ENCODE peak calls at places on chromosomes 16 and 17, in six cellular contexts. Z is IMR-90, W is H1, D is mesenchymal stem cell, B is trophoblast cell, M is mesendoderm. U is an unnamed sample. For H3K79me1, the result is how much of the 10 kb centered on the place peaks cover.

GRCh38 chr16:22397459-22397858 is 23.0 kb upstream of the CDR2 start:
- DNase-seq in W (no peak), Z (peak), B (peak), D (peak), M (no peak), U (no peak)

GRCh38 chr16:19872179-19872863 is 12.3 kb downstream of the GPRC5B start:
- DNase-seq in M (no peak), D (no peak), W (no peak), Z (no peak), B (no peak), U (no peak)

GRCh38 chr17:17129466-17129865 is 76.7 kb downstream of the PLD6 start:
- DNase-seq in W (no peak), Z (no peak), M (no peak), B (no peak), D (no peak), U (no peak)

GRCh38 chr17:18981642-18982424 is 22.7 kb downstream of the FAM83G start:
- DNase-seq in W (no peak), Z (peak), M (peak), D (peak), B (peak), U (no peak)

GRCh38 chr16:55051571-55051970 is 120.9 kb downstream of the IRX5 start:
- DNase-seq in D (no peak), B (no peak), W (no peak), Z (no peak), M (no peak), U (no peak)

GRCh38 chr17:35890774-35891155 is 10.6 kb upstream of the CCL5 start:
- DNase-seq in D (no peak), Z (no peak), M (peak), B (no peak), W (no peak), U (no peak)

GRCh38 chr16:11254913-11255736 is 879 bp downstream of the SOCS1 start:
- DNase-seq in W (no peak), Z (peak), M (no peak), D (peak), B (peak), U (peak)

GRCh38 chr17:28864991-28865849 is 10.4 kb downstream of the ERAL1 start:
- DNase-seq in D (no peak), Z (no peak), B (peak), W (no peak), M (peak), U (no peak)

GRCh38 chr16:10752843-10753523 is 9.3 kb downstream of the NUBP1 start:
- DNase-seq in Z (no peak), D (no peak), M (no peak), B (peak), W (no peak), U (no peak)

GRCh38 chr17:7930841-7931631 is 710 bp downstream of the TRAPPC1 start:
- DNase-seq in W (no peak), Z (no peak), M (no peak), D (no peak), B (no peak), U (no peak)

GRCh38 chr16:49576941-49577340 is 203.3 kb downstream of the C16orf78 start:
- DNase-seq in B (no peak), D (no peak), W (no peak), M (no peak), Z (no peak), U (no peak)

GRCh38 chr16:23847938-23848337 is 12.2 kb downstream of the PRKCB start:
- DNase-seq in M (no peak), B (no peak), Z (no peak), W (no peak), D (no peak), U (no peak)

GRCh38 chr17:28327709-28328108 is 7.6 kb downstream of the IFT20 start:
- DNase-seq in Z (peak), B (peak), M (no peak), W (no peak), D (peak), U (no peak)

GRCh38 chr16:3508736-3509135 is 7.9 kb downstream of the CLUAP1 start:
- DNase-seq in B (no peak), Z (no peak), D (no peak), W (no peak), M (no peak), U (no peak)

GRCh38 chr16:58658796-58659211 is 25.8 kb downstream of the SLC38A7 start:
- DNase-seq in M (no peak), D (no peak), W (no peak), B (no peak), Z (peak), U (no peak)

GRCh38 chr17:69117855-69118758 is 23.6 kb downstream of the ABCA6 start:
- DNase-seq in Z (no peak), M (no peak), W (no peak), D (no peak), B (no peak), U (no peak)

GRCh38 chr17:80766290-80766689 is 221.7 kb downstream of the RPTOR start:
- DNase-seq in B (no peak), Z (no peak), D (no peak), M (peak), W (no peak), U (no peak)

GRCh38 chr17:1617620-1618174 is 10.9 kb downstream of the SLC43A2 start:
- DNase-seq in M (peak), Z (peak), W (no peak), B (peak), D (peak), U (no peak)

GRCh38 chr17:30961213-30962188 is 9.3 kb upstream of the RNF135 start:
- DNase-seq in B (no peak), M (no peak), D (no peak), W (no peak), Z (peak), U (no peak)

GRCh38 chr17:39813631-39814030 is 50.5 kb downstream of the IKZF3 start:
- DNase-seq in M (no peak), D (no peak), W (no peak), Z (no peak), B (peak), U (no peak)

GRCh38 chr17:2560658-2561057 is 32.8 kb upstream of the PAFAH1B1 start:
- DNase-seq in Z (no peak), D (no peak), W (no peak), M (no peak), B (peak), U (no peak)

GRCh38 chr16:56424791-56425438 is 430 bp downstream of the AMFR start:
- DNase-seq in B (no peak), W (no peak), M (peak), Z (no peak), D (peak), U (peak)

GRCh38 chr17:41717408-41718286 is 5.5 kb downstream of the GAST start:
- DNase-seq in M (no peak), B (peak), W (no peak), D (peak), Z (peak), U (no peak)

GRCh38 chr17:68378202-68379149 is 78.8 kb downstream of the WIPI1 start:
- DNase-seq in B (peak), M (peak), Z (peak), D (peak), W (no peak), U (no peak)

GRCh38 chr16:88432174-88432573 is 20.9 kb upstream of the ZFPM1 start:
- DNase-seq in W (no peak), Z (no peak), M (no peak), B (no peak), D (no peak), U (no peak)

GRCh38 chr16:88429387-88430184 is 23.5 kb upstream of the ZFPM1 start:
- DNase-seq in D (no peak), B (no peak), Z (no peak), W (no peak), M (no peak), U (no peak)

GRCh38 chr16:88431651-88432050 is 21.4 kb upstream of the ZFPM1 start:
- DNase-seq in D (no peak), B (no peak), Z (no peak), W (no peak), M (no peak), U (no peak)

GRCh38 chr16:88430185-88430523 is 22.9 kb upstream of the ZFPM1 start:
- DNase-seq in D (no peak), B (no peak), W (no peak), M (no peak), Z (no peak), U (no peak)

DNA sequence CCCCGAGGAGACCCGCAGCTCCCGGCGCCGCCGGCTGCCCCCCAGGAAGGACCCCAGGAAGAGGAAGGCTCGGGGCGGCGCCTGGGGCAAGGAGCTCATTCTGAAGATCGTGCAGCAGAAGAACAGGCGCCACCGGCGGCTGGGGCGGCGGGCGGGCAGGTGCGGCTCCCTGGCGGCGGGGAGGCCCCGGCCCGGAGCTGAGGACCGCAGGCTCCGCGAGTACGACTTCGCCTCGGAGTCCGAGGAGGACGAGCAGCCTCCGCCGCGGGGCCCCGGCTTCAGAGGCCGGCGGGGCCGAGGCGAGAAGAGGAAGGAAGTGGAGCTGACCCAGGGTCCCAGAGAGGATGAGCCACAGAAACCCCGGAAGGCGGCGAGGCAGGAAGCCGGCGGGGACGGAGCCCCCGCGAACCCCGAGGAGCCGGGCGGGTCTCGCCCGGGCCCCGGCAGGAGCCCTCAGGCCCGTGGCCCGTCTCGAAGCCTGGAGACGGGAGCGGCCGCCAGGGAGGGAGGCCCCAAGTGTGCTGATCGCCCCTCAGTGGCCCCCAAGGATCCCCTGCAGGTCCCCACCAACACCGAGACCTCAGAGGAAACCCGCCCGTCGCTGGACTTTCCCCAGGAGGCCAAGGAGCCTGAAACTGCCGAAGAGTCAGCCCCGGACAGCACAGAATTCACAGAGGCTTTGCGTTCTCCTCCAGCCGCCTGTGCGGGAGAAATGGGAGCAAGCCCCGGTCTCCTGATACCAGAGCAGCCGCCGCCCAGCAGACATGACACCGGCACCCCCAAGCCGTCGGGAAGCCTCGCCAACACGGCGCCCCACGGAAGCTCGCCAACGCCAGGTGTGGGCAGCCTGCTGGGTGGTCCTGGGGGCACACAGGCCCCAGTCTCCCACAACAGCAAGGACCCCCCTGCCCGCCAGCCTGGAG is 22.3 kb upstream of the ZFPM1 start:
- DNase-seq in B (no peak), M (no peak), D (no peak), W (no peak), Z (no peak), U (no peak)
- H3K4me3 ChIP-seq in B (no peak), M (no peak), D (no peak), W (no peak), Z (no peak), U (peak)

GRCh38 chr16:26667271-26667703 is 399.4 kb upstream of the C16orf82 start:
- DNase-seq in W (no peak), Z (no peak), D (no peak), B (no peak), M (peak), U (peak)
- H3K79me1 ChIP-seq in W (under half), Z (under half), D (under half), B (under half), M (under half), U (under half)

GRCh38 chr17:48624544-48625501 is 1.3 kb downstream of the HOXB9 start:
- DNase-seq in M (peak), W (no peak), B (no peak), D (peak), Z (no peak), U (no peak)

GRCh38 chr17:48624118-48624517 is 2.0 kb downstream of the HOXB9 start:
- DNase-seq in B (no peak), D (no peak), W (no peak), Z (no peak), M (no peak), U (no peak)

GRCh38 chr17:48626202-48626469 is at the start of gene HOXB9:
- DNase-seq in Z (peak), M (no peak), B (no peak), W (no peak), D (no peak), U (no peak)

GRCh38 chr17:48626470-48627241 is 498 bp upstream of the HOXB9 start:
- DNase-seq in W (no peak), M (no peak), D (peak), B (no peak), Z (peak), U (no peak)

DNA sequence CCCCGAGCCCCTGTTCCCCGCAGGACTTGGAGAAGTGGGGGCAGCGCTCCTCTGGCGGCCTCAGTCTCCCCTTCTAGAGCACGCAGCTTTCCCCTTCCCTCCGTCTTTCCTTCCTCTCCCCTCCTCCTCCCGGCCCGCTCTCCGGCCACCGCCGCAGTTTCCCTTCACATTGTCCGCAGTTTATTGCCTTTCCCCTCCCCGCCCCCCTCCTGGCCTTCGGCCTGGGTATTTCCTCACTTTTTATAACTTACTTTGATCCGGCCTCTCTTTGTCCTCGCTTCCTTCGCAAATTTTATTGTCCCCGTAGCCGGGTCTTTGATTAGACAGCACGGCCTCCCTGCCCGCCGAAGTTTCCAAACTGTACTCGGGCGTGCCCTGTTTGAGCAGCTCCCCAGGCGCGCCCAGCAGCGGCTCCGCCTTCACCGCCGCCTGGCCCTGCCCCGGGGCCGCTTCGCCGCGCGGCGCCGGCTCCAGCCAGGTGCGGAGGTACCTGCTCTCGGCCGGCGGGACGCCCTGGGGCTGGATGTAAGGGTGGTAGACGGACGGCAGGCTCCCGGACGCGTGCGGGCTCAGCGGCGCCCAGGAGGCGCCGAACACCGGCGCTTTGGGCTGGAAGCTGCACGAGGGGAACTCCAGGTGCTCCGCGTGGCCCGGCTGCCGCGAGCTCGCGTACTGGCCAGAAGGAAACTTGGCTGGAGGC is 506 bp downstream of the HOXB9 start:
- DNase-seq in B (peak), D (peak), W (no peak), M (peak), Z (no peak), U (no peak)
- H3K27ac ChIP-seq in B (no peak), D (no peak), W (no peak), M (no peak), Z (no peak), U (no peak)

DNA sequence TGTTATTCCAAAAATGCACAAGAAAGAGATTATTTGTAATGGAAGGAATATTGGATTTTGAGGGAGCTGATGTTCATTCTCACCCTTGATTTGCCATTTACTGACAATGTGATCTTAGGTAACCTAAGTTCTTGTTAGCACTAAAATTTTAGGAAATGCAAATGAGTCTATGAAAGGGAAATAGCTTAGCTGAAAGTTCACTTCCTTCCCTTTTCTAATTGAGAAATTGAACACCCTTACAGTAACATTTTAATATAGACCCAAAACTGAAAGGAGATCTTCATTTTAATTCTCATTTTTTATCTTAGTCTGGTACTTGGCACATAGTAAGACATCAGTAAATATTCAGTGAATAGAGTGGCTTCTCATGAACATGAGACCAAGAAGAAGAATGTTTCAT is 10.9 kb upstream of the WSB1 start:
- DNase-seq in D (no peak), Z (no peak), M (no peak), W (no peak), B (no peak), U (no peak)
- H3K4me3 ChIP-seq in D (no peak), Z (no peak), M (no peak), W (no peak), B (no peak), U (no peak)

GRCh38 chr16:66728804-66729203 is 22.6 kb downstream of the DYNC1LI2 start:
- DNase-seq in W (no peak), Z (no peak), B (no peak), D (no peak), M (no peak), U (no peak)

GRCh38 chr16:66731101-66731500 is 20.3 kb downstream of the DYNC1LI2 start:
- DNase-seq in W (no peak), B (peak), M (no peak), Z (no peak), D (no peak), U (no peak)

GRCh38 chr16:66728117-66728787 is 23.2 kb downstream of the DYNC1LI2 start:
- DNase-seq in W (no peak), D (peak), Z (peak), M (peak), B (peak), U (no peak)
- H3K79me1 ChIP-seq in W (under half), D (under half), Z (under half), M (under half), B (under half), U (under half)

DNA sequence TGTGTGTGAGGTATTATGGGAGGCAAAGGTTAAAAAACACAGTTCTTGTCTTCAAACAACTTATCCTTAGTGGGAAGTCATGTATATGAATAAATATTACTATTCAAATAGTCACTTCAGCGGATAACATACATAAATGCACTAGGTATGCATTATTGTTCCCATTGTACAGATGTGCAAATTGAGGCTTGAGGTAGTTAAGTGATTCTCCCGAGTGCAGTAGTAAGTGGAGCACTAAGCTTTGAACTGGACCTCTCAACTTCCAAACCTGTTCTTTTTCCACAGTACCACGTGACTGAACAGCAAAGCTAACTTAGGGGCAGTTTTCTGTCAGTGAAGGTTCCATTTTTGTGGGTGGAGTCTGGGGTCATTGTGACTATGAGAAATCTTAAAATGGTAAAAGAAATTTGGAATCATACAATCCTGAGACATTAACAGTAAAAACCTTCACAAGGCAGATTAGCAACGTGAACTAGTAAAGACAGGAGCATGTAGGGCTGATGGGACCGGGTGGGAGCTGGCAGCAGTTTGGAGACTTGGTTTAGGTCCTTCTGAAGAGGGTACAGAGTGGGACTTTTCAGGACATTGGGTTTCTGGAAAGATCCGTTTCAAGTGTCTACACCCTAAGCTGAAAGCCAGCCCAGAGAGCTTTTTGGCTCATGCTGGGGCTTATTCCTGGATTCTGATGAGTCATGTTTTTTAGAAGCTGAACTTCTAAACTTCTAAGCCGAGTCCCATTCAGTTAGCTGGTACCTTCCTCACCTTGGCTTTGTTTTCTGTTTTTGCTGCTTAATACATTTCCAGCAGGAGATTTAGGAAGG is 204.9 kb downstream of the PRKCA start:
- DNase-seq in Z (peak), D (peak), B (no peak), W (no peak), M (peak), U (no peak)
- H3K27ac ChIP-seq in Z (peak), D (peak), B (no peak), W (no peak), M (no peak), U (no peak)

GRCh38 chr17:82298538-82299421 is 18.6 kb downstream of the CD7 start:
- DNase-seq in B (no peak), M (no peak), D (no peak), Z (no peak), W (no peak), U (no peak)
- H3K4me3 ChIP-seq in B (no peak), M (no peak), D (no peak), Z (no peak), W (no peak), U (no peak)

GRCh38 chr17:59149841-59150511 is 5.0 kb downstream of the SKA2 start:
- DNase-seq in W (no peak), M (no peak), B (no peak), Z (no peak), D (no peak), U (no peak)
- H3K79me1 ChIP-seq in W (under half), M (under half), B (under half), Z (under half), D (under half), U (under half)

U was measured in neuronal stem cell.